ENCODE peak calls at places on chromosomes 16 and 17, in nine cellular contexts. N is germinal center; H is fibroblast of lung; A is GM12865; V is activated gamma-delta T cell; P is heart left ventricle; B is tibial artery; D is AG10803; C is central memory CD4-positive, alpha-beta T cell. G is an unnamed sample.
A peak's percentile ranks its signal among the peaks of the same experiment; 100 is the strongest.

GRCh38 chr17:41486316-41486715 is 3.4 kb downstream of the KRT36 start:
- DNase-seq in N (no peak), H (no peak), A (no peak), V (no peak), P (no peak), B (no peak), D (no peak), C (no peak), G (no peak)

GRCh38 chr17:79019631-79020584 is 4.1 kb upstream of the C1QTNF1 start:
- DNase-seq in N (no peak), H (peak; percentile 86), A (peak; percentile 65), V (no peak), P (peak; percentile 64), B (peak; percentile 97), D (peak; percentile 84), C (peak; percentile 44), G (peak; percentile 86)

GRCh38 chr16:31513126-31513525 is 4.9 kb upstream of the RUSF1 start:
- DNase-seq in N (no peak), H (peak; percentile 22), A (no peak), V (no peak), P (no peak), B (no peak), D (peak; percentile 82), C (no peak), G (no peak)

GRCh38 chr17:32555611-32556310 is 69.0 kb downstream of the CDK5R1 start:
- DNase-seq in N (no peak), H (no peak), A (no peak), V (no peak), P (no peak), B (no peak), D (no peak), C (no peak), G (no peak)

GRCh38 chr17:22409160-22409751 is 716.9 kb downstream of the KCNJ18 start:
- DNase-seq in N (no peak), H (no peak), A (no peak), V (no peak), P (no peak), B (no peak), D (no peak), C (no peak), G (no peak)

GRCh38 chr17:78759203-78759968 is 22.7 kb downstream of the CYTH1 start:
- DNase-seq in N (peak; percentile 50), H (peak; percentile 57), A (peak; percentile 78), V (no peak), P (peak; percentile 70), B (no peak), D (no peak), C (peak; percentile 90), G (no peak)

GRCh38 chr17:15261818-15262290 is 3.3 kb downstream of the PMP22 start:
- DNase-seq in N (no peak), H (peak; percentile 37), A (no peak), V (no peak), P (no peak), B (peak; percentile 73), D (peak; percentile 44), C (no peak), G (no peak)

GRCh38 chr17:33302394-33302793 is 9.3 kb upstream of the ASIC2 start:
- DNase-seq in N (no peak), H (no peak), A (no peak), V (no peak), P (no peak), B (no peak), D (no peak), C (no peak), G (no peak)

GRCh38 chr16:57903656-57904055 is 67.3 kb downstream of the CNGB1 start:
- DNase-seq in N (no peak), H (no peak), A (no peak), V (no peak), P (no peak), B (no peak), D (no peak), C (no peak), G (no peak)

GRCh38 chr17:37781451-37781850 is 36.6 kb upstream of the HNF1B start:
- DNase-seq in N (no peak), H (no peak), A (no peak), V (no peak), P (no peak), B (no peak), D (no peak), C (no peak), G (no peak)

GRCh38 chr16:64478258-64478906 is 643.5 kb downstream of the CDH11 start:
- DNase-seq in N (no peak), H (peak; percentile 67), A (no peak), V (no peak), P (no peak), B (no peak), D (peak; percentile 85), C (no peak), G (no peak)

GRCh38 chr17:70184770-70185169 is 15.4 kb downstream of the KCNJ2 start:
- DNase-seq in N (no peak), H (peak; percentile 60), A (no peak), V (no peak), P (no peak), B (no peak), D (peak; percentile 60), C (no peak), G (no peak)

GRCh38 chr17:32553168-32553567 is 66.4 kb downstream of the CDK5R1 start:
- DNase-seq in N (no peak), H (no peak), A (no peak), V (no peak), P (no peak), B (no peak), D (no peak), C (no peak), G (no peak)

GRCh38 chr17:82440377-82440981 is 10.1 kb downstream of the CYBC1 start:
- DNase-seq in N (peak; percentile 56), H (no peak), A (no peak), V (no peak), P (no peak), B (no peak), D (no peak), C (no peak), G (peak; percentile 63)

GRCh38 chr16:81175325-81175891 is 63.1 kb upstream of the BCO1 start:
- DNase-seq in N (no peak), H (peak; percentile 46), A (no peak), V (no peak), P (no peak), B (no peak), D (peak; percentile 60), C (no peak), G (no peak)

GRCh38 chr16:70767377-70768204 is 33.4 kb downstream of the VAC14 start:
- DNase-seq in N (no peak), H (no peak), A (no peak), V (no peak), P (no peak), B (no peak), D (peak; percentile 70), C (no peak), G (no peak)

GRCh38 chr17:47949197-47949759 is 7.9 kb downstream of the PNPO start:
- DNase-seq in N (peak; percentile 76), H (peak; percentile 83), A (peak; percentile 91), V (peak; percentile 55), P (peak; percentile 89), B (peak; percentile 86), D (peak; percentile 82), C (peak; percentile 54), G (peak; percentile 92)

GRCh38 chr17:77345260-77345910 is 204.6 kb downstream of the SEC14L1 start:
- DNase-seq in N (no peak), H (no peak), A (no peak), V (no peak), P (peak; percentile 15), B (peak; percentile 77), D (no peak), C (no peak), G (no peak)

GRCh38 chr16:11356573-11357331 is 11.5 kb downstream of the RMI2 start:
- DNase-seq in N (peak; percentile 63), H (peak; percentile 72), A (peak; percentile 71), V (no peak), P (peak; percentile 63), B (peak; percentile 74), D (peak; percentile 57), C (peak; percentile 28), G (no peak)

GRCh38 chr17:1512351-1512750 is 4.1 kb downstream of the INPP5K start:
- DNase-seq in N (no peak), H (no peak), A (no peak), V (no peak), P (no peak), B (no peak), D (no peak), C (no peak), G (no peak)

GRCh38 chr16:77585379-77585778 is 136.9 kb upstream of the NUDT7 start:
- DNase-seq in N (no peak), H (peak; percentile 66), A (peak; percentile 12), V (no peak), P (no peak), B (no peak), D (no peak), C (no peak), G (no peak)

GRCh38 chr16:66041907-66042306 is 324.6 kb upstream of the CDH5 start:
- DNase-seq in N (no peak), H (no peak), A (no peak), V (no peak), P (no peak), B (no peak), D (no peak), C (no peak), G (no peak)

G was measured in suprapubic skin.